ENCODE peak calls at places on chromosomes 16 and 17, in five cellular contexts. F is fibroblast of lung; U is naive thymus-derived CD4-positive, alpha-beta T cell; A is esophagus squamous epithelium; V is GM23248. R is an unnamed sample. For H3K4me1, the result is how much of the 10 kb centered on the place peaks cover.

GRCh38 chr16:51500306-51500705 is 349.2 kb upstream of the SALL1 start:
- DNase-seq in V (peak), F (peak), U (no peak), A (no peak), R (no peak)

GRCh38 chr17:2181206-2181983 is 122.2 kb downstream of the SMG6 start:
- DNase-seq in A (no peak), U (no peak), F (peak), V (peak), R (no peak)

GRCh38 chr16:65945485-65945884 is 421.0 kb upstream of the CDH5 start:
- DNase-seq in V (no peak), F (no peak), U (no peak), A (no peak), R (no peak)

GRCh38 chr17:14014647-14015046 is 54.7 kb upstream of the COX10 start:
- DNase-seq in F (peak), U (no peak), V (peak), A (no peak), R (no peak)

GRCh38 chr16:19878760-19879159 is 5.9 kb downstream of the GPRC5B start:
- DNase-seq in V (no peak), F (no peak), U (no peak), A (no peak), R (no peak)

GRCh38 chr17:35655303-35655702 is 68.2 kb downstream of the AP2B1 start:
- DNase-seq in F (no peak), A (no peak), U (no peak), V (no peak), R (no peak)

GRCh38 chr16:62475573-62475972 is 439.3 kb upstream of the CDH8 start:
- DNase-seq in F (no peak), A (no peak), V (no peak), U (no peak), R (no peak)

GRCh38 chr17:8832711-8833352 is 33.7 kb upstream of the MFSD6L start:
- DNase-seq in U (peak), A (no peak), V (peak), F (no peak), R (peak)

GRCh38 chr16:88759245-88759975 is 25.6 kb downstream of the PIEZO1 start:
- DNase-seq in U (peak), V (no peak), F (peak), A (no peak), R (no peak)

GRCh38 chr17:81064746-81065475 is 30.0 kb downstream of the BAIAP2 start:
- DNase-seq in A (no peak), F (peak), V (peak), U (no peak), R (no peak)

GRCh38 chr16:64983983-64984382 is 137.9 kb downstream of the CDH11 start:
- DNase-seq in A (no peak), F (peak), U (no peak), V (peak), R (peak)

GRCh38 chr17:2804912-2805311 is 8.7 kb downstream of the RAP1GAP2 start:
- DNase-seq in F (no peak), A (no peak), U (no peak), V (no peak), R (no peak)

GRCh38 chr17:4834621-4835020 is 1.5 kb downstream of the MINK1 start:
- DNase-seq in A (no peak), U (no peak), V (no peak), F (no peak), R (no peak)

GRCh38 chr16:10514369-10515055 is 65.9 kb downstream of the EMP2 start:
- DNase-seq in U (peak), A (no peak), V (peak), F (peak), R (peak)

GRCh38 chr17:69142473-69142802 is 743 bp upstream of the ABCA6 start:
- DNase-seq in V (peak), U (no peak), A (no peak), F (peak), R (no peak)

GRCh38 chr16:57297856-57298255 is 13.4 kb upstream of the PLLP start:
- DNase-seq in A (no peak), V (no peak), F (no peak), U (peak), R (peak)

GRCh38 chr17:43528988-43529814 is 16.9 kb downstream of the ETV4 start:
- DNase-seq in V (no peak), F (no peak), U (no peak), A (no peak), R (no peak)

GRCh38 chr16:10923146-10923649 is 19.1 kb downstream of the DEXI start:
- DNase-seq in V (no peak), F (no peak), U (no peak), A (no peak), R (no peak)

GRCh38 chr16:83532634-83533033 is 275.1 kb upstream of the HSBP1 start:
- DNase-seq in U (no peak), A (no peak), V (no peak), F (no peak), R (no peak)

GRCh38 chr16:88387941-88388627 is 5.3 kb downstream of the ZNF469 start:
- DNase-seq in V (peak), U (no peak), F (peak), A (no peak), R (no peak)

GRCh38 chr16:81335669-81336068 is 20.9 kb downstream of the GAN start:
- DNase-seq in V (peak), U (no peak), A (no peak), F (no peak), R (no peak)

GRCh38 chr16:19307587-19308241 is 22.2 kb downstream of the CLEC19A start:
- DNase-seq in A (no peak), F (no peak), V (no peak), U (no peak), R (peak)

GRCh38 chr16:88088161-88088581 is 136.9 kb downstream of the BANP start:
- DNase-seq in V (peak), A (no peak), F (peak), U (no peak), R (no peak)

GRCh38 chr16:23570992-23571632 is 13.6 kb downstream of the UBFD1 start:
- DNase-seq in U (no peak), F (no peak), A (no peak), V (no peak), R (no peak)

GRCh38 chr17:53391197-53391596 is 431.5 kb upstream of the KIF2B start:
- DNase-seq in A (no peak), V (no peak), F (no peak), U (no peak), R (no peak)

GRCh38 chr16:66930189-66930588 is 4.0 kb downstream of the CIAO2B start:
- DNase-seq in A (no peak), F (peak), U (no peak), V (peak), R (no peak)

GRCh38 chr17:36879599-36880255 is 57.5 kb upstream of the LHX1 start:
- DNase-seq in F (no peak), U (no peak), V (no peak), A (no peak), R (no peak)

GRCh38 chr17:7767425-7768021 is 50.0 kb downstream of the DNAH2 start:
- DNase-seq in F (peak), A (no peak), V (no peak), U (no peak), R (no peak)

GRCh38 chr17:50209472-50210248 is 8.2 kb upstream of the COL1A1 start:
- DNase-seq in V (peak), F (peak), U (no peak), A (no peak), R (no peak)

GRCh38 chr16:67953641-67954375 is 9.9 kb upstream of the LCAT start:
- DNase-seq in A (no peak), V (no peak), F (no peak), U (no peak), R (no peak)

GRCh38 chr17:38557395-38557794 is 48.4 kb downstream of the SRCIN1 start:
- DNase-seq in F (no peak), U (no peak), V (no peak), A (no peak), R (no peak)

GRCh38 chr16:11301645-11302513 is 20.7 kb upstream of the PRM1 start:
- DNase-seq in F (peak), A (no peak), U (no peak), V (peak), R (no peak)

GRCh38 chr16:87461466-87461975 is 31.3 kb downstream of the ZCCHC14 start:
- DNase-seq in V (peak), U (no peak), A (no peak), F (peak), R (no peak)

GRCh38 chr17:58525239-58525638 is 10.8 kb upstream of the MTMR4 start:
- DNase-seq in F (peak), A (no peak), V (peak), U (no peak), R (no peak)

GRCh38 chr17:50180066-50180465 is 14.3 kb downstream of the SGCA start:
- DNase-seq in U (no peak), A (no peak), V (no peak), F (peak), R (no peak)

GRCh38 chr16:7405166-7405565 is 72.5 kb downstream of the RBFOX1 start:
- DNase-seq in F (no peak), A (no peak), U (no peak), V (no peak), R (no peak)

GRCh38 chr16:27572711-27573110 is 22.8 kb downstream of the KATNIP start:
- DNase-seq in U (no peak), F (no peak), A (no peak), V (peak), R (no peak)

GRCh38 chr17:73497721-73498120 is 146.5 kb downstream of the SDK2 start:
- DNase-seq in F (no peak), U (no peak), V (no peak), A (no peak), R (no peak)

GRCh38 chr17:59643159-59643857 is 23.6 kb downstream of the CLTC start:
- DNase-seq in F (peak), A (no peak), V (peak), U (no peak), R (no peak)
- H3K4me1 ChIP-seq in F (under half), A (under half), V (under half), U (under half), R (under half)

GRCh38 chr16:1338119-1338730 is 4.8 kb downstream of the BAIAP3 start:
- DNase-seq in F (no peak), U (no peak), A (no peak), V (no peak), R (no peak)
- H3K4me1 ChIP-seq in F (under half), U (under half), A (under half), V (under half), R (under half)

DNA sequence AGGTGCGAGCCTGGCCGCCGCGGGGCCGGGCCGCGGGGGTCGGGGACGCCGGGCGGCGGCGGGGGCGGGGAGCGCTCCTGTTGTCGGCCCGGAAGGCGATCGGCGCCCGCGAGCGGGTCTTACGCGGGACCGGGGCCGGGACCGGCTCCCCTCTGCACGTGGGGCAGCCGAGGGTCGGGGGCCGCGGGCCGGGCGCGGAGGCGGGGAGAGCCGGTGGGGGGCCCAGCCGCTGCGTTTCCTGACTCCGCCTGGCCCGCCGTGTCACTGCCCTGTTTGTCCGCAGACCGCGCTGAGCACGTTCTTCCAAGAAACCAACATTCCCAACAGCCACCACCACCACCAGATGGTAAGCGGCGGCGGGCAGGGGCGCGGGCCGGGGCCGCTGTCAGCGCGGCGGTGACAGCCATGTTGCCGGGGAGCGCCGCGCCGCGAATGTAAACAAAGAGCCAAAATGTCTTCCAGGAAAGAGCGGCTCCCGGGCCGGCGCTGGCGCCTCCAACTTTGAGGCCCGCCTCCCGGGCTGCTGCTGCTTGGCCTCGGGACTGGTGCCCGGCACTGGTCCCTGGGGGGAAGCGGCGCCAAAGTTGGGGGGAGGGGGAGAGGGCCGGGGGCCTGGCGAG is 586 bp downstream of the UBALD2 start:
- DNase-seq in V (peak), F (peak), A (no peak), U (peak), R (peak)
- H3K4me1 ChIP-seq in V (under half), F (under half), A (half or more), U (half or more), R (half or more)

GRCh38 chr17:45428954-45429337 is 3.7 kb downstream of the ARHGAP27 start:
- DNase-seq in U (no peak), A (no peak), F (no peak), V (no peak), R (no peak)
- H3K4me1 ChIP-seq in U (under half), A (half or more), F (under half), V (under half), R (under half)

GRCh38 chr16:4796982-4797804 is 2.0 kb downstream of the SMIM22 start:
- DNase-seq in F (no peak), U (no peak), V (no peak), A (no peak), R (no peak)
- H3K4me1 ChIP-seq in F (under half), U (under half), V (under half), A (under half), R (under half)

GRCh38 chr17:40914456-40914855 is 23.0 kb downstream of the KRT23 start:
- DNase-seq in A (no peak), V (no peak), U (no peak), F (no peak), R (no peak)
- H3K4me1 ChIP-seq in A (under half), V (under half), U (under half), F (under half), R (under half)